ENCODE peak calls at places on chromosomes 2 and 18, in six cellular contexts. J, B, I, K, U and D are unnamed samples.

GRCh38 chr2:204731996-204732395 is 186.7 kb downstream of the PARD3B start:
- DNase-seq in U (no peak), J (no peak), I (no peak), K (peak), B (peak), D (no peak)

GRCh38 chr2:113069676-113070605 is 2.2 kb downstream of the IL1F10 start:
- DNase-seq in I (no peak), J (no peak), B (peak), U (no peak), K (no peak), D (no peak)

GRCh38 chr18:50986360-50987087 is 18.7 kb downstream of the ELAC1 start:
- DNase-seq in U (no peak), I (no peak), B (peak), K (peak), J (no peak), D (no peak)

GRCh38 chr2:190121971-190122370 is 59.4 kb upstream of the MSTN start:
- DNase-seq in K (peak), B (peak), J (no peak), U (no peak), I (no peak), D (no peak)

GRCh38 chr2:230956827-230957755 is 32.0 kb upstream of the GPR55 start:
- DNase-seq in J (peak), U (peak), I (peak), B (peak), K (peak), D (peak)

GRCh38 chr2:127818794-127819425 is 7.9 kb upstream of the WDR33 start:
- DNase-seq in B (no peak), J (no peak), K (no peak), I (no peak), U (no peak), D (no peak)

GRCh38 chr2:233468047-233468745 is 98.4 kb downstream of the USP40 start:
- DNase-seq in I (no peak), B (no peak), U (no peak), K (no peak), J (no peak), D (no peak)

GRCh38 chr2:100072503-100072902 is 69.9 kb downstream of the AFF3 start:
- DNase-seq in I (no peak), B (no peak), K (no peak), U (no peak), J (no peak), D (no peak)

GRCh38 chr2:164606557-164606956 is 14.7 kb downstream of the GRB14 start:
- DNase-seq in U (no peak), J (no peak), I (no peak), B (peak), K (no peak), D (no peak)

GRCh38 chr2:37652199-37652640 is 19.2 kb downstream of the CDC42EP3 start:
- DNase-seq in J (no peak), K (peak), I (no peak), B (peak), U (no peak), D (no peak)

GRCh38 chr2:179412116-179412515 is 147.5 kb upstream of the SESTD1 start:
- DNase-seq in B (peak), K (peak), I (no peak), J (no peak), U (no peak), D (no peak)

GRCh38 chr2:10934979-10935350 is 23.2 kb downstream of the KCNF1 start:
- DNase-seq in J (no peak), I (no peak), U (no peak), B (no peak), K (no peak), D (no peak)

GRCh38 chr2:22626621-22627020 is 758.4 kb upstream of the KLHL29 start:
- DNase-seq in U (peak), J (peak), K (no peak), I (peak), B (no peak), D (no peak)

GRCh38 chr18:36471393-36471792 is 173.9 kb downstream of the FHOD3 start:
- DNase-seq in I (no peak), U (no peak), J (no peak), K (no peak), B (no peak), D (no peak)

GRCh38 chr2:182598626-182599025 is 117.4 kb upstream of the DNAJC10 start:
- DNase-seq in U (no peak), K (no peak), I (no peak), B (no peak), J (no peak), D (no peak)

GRCh38 chr2:122100371-122101150 is 345.1 kb downstream of the TSN start:
- DNase-seq in J (no peak), K (peak), U (no peak), I (no peak), B (no peak), D (peak)